ENCODE peak calls at places on chromosomes 6 and 20, in six cellular contexts. T is CD8-positive, alpha-beta T cell; J is substantia nigra; S is fibroblast of the conjunctiva; G is DMS153; F is activated CD4-positive, alpha-beta T cell treated with anti-CD3 and anti-CD28 coated beads, Interleukin-2, amount 50 U/mL, for 1 hour. B is an unnamed sample.

GRCh38 chr6:109130065-109130464 is 34.8 kb downstream of the CEP57L1 start:
- DNase-seq in G (no peak), J (no peak), S (no peak), T (no peak), F (no peak), B (no peak)

GRCh38 chr6:8879334-8879733 is 444.0 kb upstream of the SLC35B3 start:
- DNase-seq in S (no peak), J (no peak), T (no peak), F (no peak), G (no peak), B (no peak)

GRCh38 chr20:21238400-21238799 is 64.7 kb upstream of the XRN2 start:
- DNase-seq in T (no peak), G (no peak), F (no peak), J (no peak), S (no peak), B (no peak)

GRCh38 chr6:54031194-54031593 is 80.0 kb upstream of the MLIP start:
- DNase-seq in J (no peak), T (no peak), G (no peak), F (no peak), S (no peak), B (no peak)

GRCh38 chr20:34643919-34644318 is 33.0 kb downstream of the PIGU start:
- DNase-seq in G (no peak), F (no peak), S (peak; percentile 57), J (no peak), T (no peak), B (peak; percentile 36)

GRCh38 chr6:80454197-80454596 is 347.7 kb downstream of the BCKDHB start:
- DNase-seq in J (no peak), S (peak; percentile 38), G (no peak), T (no peak), F (no peak), B (no peak)

GRCh38 chr6:137332637-137333228 is 113.5 kb upstream of the IFNGR1 start:
- DNase-seq in G (no peak), T (no peak), F (no peak), J (no peak), S (peak; percentile 21), B (no peak)

GRCh38 chr20:39462436-39462835 is 500.3 kb downstream of the DHX35 start:
- DNase-seq in J (no peak), G (no peak), F (no peak), T (no peak), S (no peak), B (no peak)

GRCh38 chr6:30152019-30152673 is 8.9 kb downstream of the TRIM10 start:
- DNase-seq in J (no peak), T (no peak), F (no peak), G (no peak), S (no peak), B (no peak)

GRCh38 chr6:342832-343179 is 48.7 kb upstream of the IRF4 start:
- DNase-seq in S (no peak), G (no peak), F (no peak), J (no peak), T (no peak), B (no peak)

GRCh38 chr6:170057034-170057734 is 233.7 kb downstream of the DLL1 start:
- DNase-seq in S (no peak), J (no peak), T (no peak), G (no peak), F (no peak), B (no peak)

GRCh38 chr20:62269871-62270270 is 31.6 kb downstream of the OSBPL2 start:
- DNase-seq in G (no peak), S (no peak), T (no peak), J (no peak), F (no peak), B (no peak)

GRCh38 chr20:58883243-58883691 is 30.8 kb downstream of the GNAS start:
- DNase-seq in F (no peak), T (no peak), G (no peak), J (no peak), S (no peak), B (no peak)

GRCh38 chr20:62935204-62935967 is 2.6 kb upstream of the GID8 start:
- DNase-seq in F (no peak), G (no peak), T (no peak), S (no peak), J (no peak), B (no peak)

GRCh38 chr6:17863971-17864754 is 123.3 kb downstream of the KIF13A start:
- DNase-seq in J (no peak), F (no peak), G (no peak), S (no peak), T (no peak), B (no peak)

GRCh38 chr6:47661960-47662359 is 36.4 kb upstream of the ADGRF4 start:
- DNase-seq in T (no peak), G (no peak), S (no peak), J (no peak), F (no peak), B (no peak)

GRCh38 chr6:134410531-134410930 is 92.6 kb upstream of the SGK1 start:
- DNase-seq in G (no peak), T (no peak), J (no peak), S (no peak), F (no peak), B (no peak)

GRCh38 chr6:38771111-38771694 is 56.1 kb downstream of the DNAH8 start:
- DNase-seq in F (no peak), S (no peak), J (no peak), G (no peak), T (no peak), B (no peak)

GRCh38 chr6:154403803-154404202 is 47.2 kb upstream of the IPCEF1 start:
- DNase-seq in G (no peak), T (no peak), S (peak; percentile 56), F (no peak), J (no peak), B (peak; percentile 5)

B was measured in KBM-7.